ENCODE peak calls at places on chromosomes 7 and 10, in ten cellular contexts. One of them, this sample, is unnamed.

GRCh38 chr10:32410569-32410968 is 35.4 kb upstream of the CCDC7 start:
- DNase-seq in BJ: no peak
- DNase-seq in osteocyte: no peak
- DNase-seq in neural progenitor cell: no peak
- DNase-seq in esophagus squamous epithelium: no peak
- DNase-seq in left ventricle myocardium inferior: no peak
- DNase-seq in hepatocyte: no peak
- DNase-seq in A549: no peak
- DNase-seq in natural killer cell: no peak
- DNase-seq in astrocyte of the spinal cord: no peak
- DNase-seq in this sample: no peak

GRCh38 chr7:101201695-101202602 is 1.1 kb upstream of the MOGAT3 start:
- DNase-seq in natural killer cell: no peak
- DNase-seq in osteocyte: no peak
- DNase-seq in left ventricle myocardium inferior: no peak
- DNase-seq in A549: no peak
- DNase-seq in neural progenitor cell: peak; percentile 40
- DNase-seq in hepatocyte: no peak
- DNase-seq in astrocyte of the spinal cord: no peak
- DNase-seq in esophagus squamous epithelium: no peak
- DNase-seq in BJ: no peak
- DNase-seq in this sample: peak; percentile 86

GRCh38 chr10:127398140-127398966 is 150.8 kb upstream of the NPS start:
- DNase-seq in astrocyte of the spinal cord: peak; percentile 69
- DNase-seq in hepatocyte: no peak
- DNase-seq in natural killer cell: no peak
- DNase-seq in A549: no peak
- DNase-seq in left ventricle myocardium inferior: no peak
- DNase-seq in BJ: peak; percentile 22
- DNase-seq in esophagus squamous epithelium: no peak
- DNase-seq in osteocyte: no peak
- DNase-seq in neural progenitor cell: peak; percentile 48
- DNase-seq in this sample: no peak

GRCh38 chr7:102873470-102874165 is 39.2 kb upstream of the LRRC17 start:
- DNase-seq in osteocyte: no peak
- DNase-seq in esophagus squamous epithelium: no peak
- DNase-seq in BJ: no peak
- DNase-seq in left ventricle myocardium inferior: no peak
- DNase-seq in A549: no peak
- DNase-seq in hepatocyte: no peak
- DNase-seq in astrocyte of the spinal cord: no peak
- DNase-seq in neural progenitor cell: no peak
- DNase-seq in natural killer cell: no peak
- DNase-seq in this sample: no peak

GRCh38 chr7:55733584-55733983 is 129.0 kb downstream of the SEPTIN14 start:
- DNase-seq in BJ: no peak
- DNase-seq in A549: no peak
- DNase-seq in osteocyte: no peak
- DNase-seq in natural killer cell: no peak
- DNase-seq in esophagus squamous epithelium: no peak
- DNase-seq in astrocyte of the spinal cord: peak; percentile 63
- DNase-seq in neural progenitor cell: peak; percentile 3
- DNase-seq in left ventricle myocardium inferior: no peak
- DNase-seq in hepatocyte: peak; percentile 30
- DNase-seq in this sample: no peak

GRCh38 chr7:51606601-51607154 is 290.1 kb upstream of the COBL start:
- DNase-seq in BJ: no peak
- DNase-seq in hepatocyte: peak; percentile 79
- DNase-seq in A549: peak; percentile 25
- DNase-seq in esophagus squamous epithelium: no peak
- DNase-seq in neural progenitor cell: no peak
- DNase-seq in osteocyte: no peak
- DNase-seq in natural killer cell: no peak
- DNase-seq in left ventricle myocardium inferior: no peak
- DNase-seq in astrocyte of the spinal cord: no peak
- DNase-seq in this sample: peak; percentile 70

GRCh38 chr10:44975487-44976331 is 2.9 kb downstream of the DEPP1 start:
- DNase-seq in A549: peak; percentile 21
- DNase-seq in BJ: no peak
- DNase-seq in osteocyte: no peak
- DNase-seq in astrocyte of the spinal cord: peak; percentile 81
- DNase-seq in neural progenitor cell: peak; percentile 42
- DNase-seq in natural killer cell: no peak
- DNase-seq in esophagus squamous epithelium: no peak
- DNase-seq in left ventricle myocardium inferior: no peak
- DNase-seq in hepatocyte: peak; percentile 87
- DNase-seq in this sample: no peak

GRCh38 chr7:646951-647350 is 79.5 kb upstream of the DNAAF5 start:
- DNase-seq in osteocyte: no peak
- DNase-seq in BJ: no peak
- DNase-seq in natural killer cell: no peak
- DNase-seq in left ventricle myocardium inferior: no peak
- DNase-seq in astrocyte of the spinal cord: no peak
- DNase-seq in hepatocyte: no peak
- DNase-seq in A549: no peak
- DNase-seq in esophagus squamous epithelium: no peak
- DNase-seq in neural progenitor cell: no peak
- DNase-seq in this sample: no peak

GRCh38 chr10:96587255-96588059 is 645 bp upstream of the TM9SF3 start:
- DNase-seq in osteocyte: no peak
- DNase-seq in esophagus squamous epithelium: no peak
- DNase-seq in hepatocyte: no peak
- DNase-seq in A549: peak; percentile 72
- DNase-seq in astrocyte of the spinal cord: peak; percentile 84
- DNase-seq in natural killer cell: no peak
- DNase-seq in BJ: peak; percentile 37
- DNase-seq in left ventricle myocardium inferior: no peak
- DNase-seq in neural progenitor cell: no peak
- DNase-seq in this sample: peak; percentile 47

GRCh38 chr7:43114451-43114765 is 2.0 kb downstream of the HECW1 start:
- DNase-seq in osteocyte: no peak
- DNase-seq in esophagus squamous epithelium: no peak
- DNase-seq in neural progenitor cell: no peak
- DNase-seq in A549: no peak
- DNase-seq in left ventricle myocardium inferior: no peak
- DNase-seq in astrocyte of the spinal cord: no peak
- DNase-seq in natural killer cell: no peak
- DNase-seq in hepatocyte: no peak
- DNase-seq in BJ: no peak
- DNase-seq in this sample: no peak

GRCh38 chr7:140232959-140233649 is 56.3 kb upstream of the KDM7A start:
- DNase-seq in natural killer cell: no peak
- DNase-seq in BJ: no peak
- DNase-seq in left ventricle myocardium inferior: no peak
- DNase-seq in esophagus squamous epithelium: no peak
- DNase-seq in A549: no peak
- DNase-seq in hepatocyte: no peak
- DNase-seq in osteocyte: no peak
- DNase-seq in astrocyte of the spinal cord: no peak
- DNase-seq in neural progenitor cell: no peak
- DNase-seq in this sample: no peak

GRCh38 chr7:140229591-140230516 is 53.1 kb upstream of the KDM7A start:
- DNase-seq in neural progenitor cell: peak; percentile 59
- DNase-seq in esophagus squamous epithelium: no peak
- DNase-seq in A549: no peak
- DNase-seq in osteocyte: no peak
- DNase-seq in astrocyte of the spinal cord: no peak
- DNase-seq in natural killer cell: peak; percentile 44
- DNase-seq in hepatocyte: no peak
- DNase-seq in BJ: no peak
- DNase-seq in left ventricle myocardium inferior: peak; percentile 20
- DNase-seq in this sample: peak; percentile 86

GRCh38 chr7:140230517-140230861 is 53.7 kb upstream of the KDM7A start:
- DNase-seq in A549: no peak
- DNase-seq in left ventricle myocardium inferior: peak; percentile 54
- DNase-seq in BJ: no peak
- DNase-seq in neural progenitor cell: peak; percentile 47
- DNase-seq in hepatocyte: peak; percentile 37
- DNase-seq in astrocyte of the spinal cord: no peak
- DNase-seq in natural killer cell: peak; percentile 71
- DNase-seq in osteocyte: no peak
- DNase-seq in esophagus squamous epithelium: peak; percentile 35
- DNase-seq in this sample: peak; percentile 80

GRCh38 chr7:140230862-140231778 is 54.3 kb upstream of the KDM7A start:
- DNase-seq in hepatocyte: peak; percentile 42
- DNase-seq in natural killer cell: peak; percentile 40
- DNase-seq in left ventricle myocardium inferior: peak; percentile 42
- DNase-seq in osteocyte: no peak
- DNase-seq in neural progenitor cell: peak; percentile 87
- DNase-seq in BJ: no peak
- DNase-seq in esophagus squamous epithelium: no peak
- DNase-seq in A549: peak; percentile 44
- DNase-seq in astrocyte of the spinal cord: peak; percentile 15
- DNase-seq in this sample: peak; percentile 89

GRCh38 chr7:140231779-140232491 is 55.2 kb upstream of the KDM7A start:
- DNase-seq in astrocyte of the spinal cord: no peak
- DNase-seq in natural killer cell: no peak
- DNase-seq in A549: no peak
- DNase-seq in left ventricle myocardium inferior: no peak
- DNase-seq in neural progenitor cell: no peak
- DNase-seq in esophagus squamous epithelium: no peak
- DNase-seq in hepatocyte: no peak
- DNase-seq in BJ: no peak
- DNase-seq in osteocyte: no peak
- DNase-seq in this sample: peak; percentile 77
- TF ChIP-seq CTCF in astrocyte of the spinal cord: no peak
- TF ChIP-seq CTCF in natural killer cell: no peak
- TF ChIP-seq CTCF in A549: no peak
- TF ChIP-seq CTCF in left ventricle myocardium inferior: no peak
- TF ChIP-seq CTCF in neural progenitor cell: no peak
- TF ChIP-seq CTCF in esophagus squamous epithelium: no peak
- TF ChIP-seq CTCF in hepatocyte: no peak
- TF ChIP-seq CTCF in BJ: no peak
- TF ChIP-seq CTCF in osteocyte: no peak
- TF ChIP-seq CTCF in this sample: no peak

DNA sequence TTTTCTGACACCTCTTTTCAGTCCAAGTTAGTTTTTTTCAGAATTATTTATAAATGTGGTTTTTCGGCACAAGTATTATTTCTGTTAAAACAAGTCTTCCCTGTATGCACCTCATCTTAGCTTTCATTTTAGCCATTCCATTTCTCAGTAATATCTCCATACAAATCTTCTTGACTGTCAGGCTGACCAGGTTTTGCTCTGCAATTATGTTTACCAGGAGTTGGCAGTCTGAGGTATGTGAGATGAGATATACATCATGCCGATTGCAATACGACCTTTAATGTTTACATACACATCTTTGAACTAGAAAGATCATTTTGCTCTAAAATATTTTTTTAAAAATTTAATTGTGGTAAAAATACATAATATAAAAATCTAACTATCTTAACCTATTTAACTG is 209.8 kb downstream of the GPR158 start:
- DNase-seq in osteocyte: no peak
- DNase-seq in A549: no peak
- DNase-seq in neural progenitor cell: no peak
- DNase-seq in astrocyte of the spinal cord: no peak
- DNase-seq in BJ: no peak
- DNase-seq in natural killer cell: no peak
- DNase-seq in esophagus squamous epithelium: no peak
- DNase-seq in hepatocyte: no peak
- DNase-seq in left ventricle myocardium inferior: no peak
- DNase-seq in this sample: no peak
- TF ChIP-seq CTCF in osteocyte: no peak
- TF ChIP-seq CTCF in A549: no peak
- TF ChIP-seq CTCF in neural progenitor cell: no peak
- TF ChIP-seq CTCF in astrocyte of the spinal cord: no peak
- TF ChIP-seq CTCF in BJ: no peak
- TF ChIP-seq CTCF in natural killer cell: no peak
- TF ChIP-seq CTCF in esophagus squamous epithelium: no peak
- TF ChIP-seq CTCF in hepatocyte: no peak
- TF ChIP-seq CTCF in left ventricle myocardium inferior: no peak
- TF ChIP-seq CTCF in this sample: no peak

GRCh38 chr7:68247566-68247965 is 1250.9 kb downstream of the TYW1 start:
- DNase-seq in natural killer cell: no peak
- DNase-seq in esophagus squamous epithelium: no peak
- DNase-seq in neural progenitor cell: no peak
- DNase-seq in osteocyte: no peak
- DNase-seq in astrocyte of the spinal cord: no peak
- DNase-seq in A549: no peak
- DNase-seq in BJ: no peak
- DNase-seq in left ventricle myocardium inferior: no peak
- DNase-seq in hepatocyte: no peak
- DNase-seq in this sample: no peak

GRCh38 chr7:68248973-68249372 is 1252.3 kb downstream of the TYW1 start:
- DNase-seq in osteocyte: no peak
- DNase-seq in A549: no peak
- DNase-seq in esophagus squamous epithelium: no peak
- DNase-seq in BJ: no peak
- DNase-seq in hepatocyte: no peak
- DNase-seq in natural killer cell: no peak
- DNase-seq in neural progenitor cell: no peak
- DNase-seq in astrocyte of the spinal cord: no peak
- DNase-seq in left ventricle myocardium inferior: no peak
- DNase-seq in this sample: no peak

GRCh38 chr7:68246189-68246633 is 1249.6 kb downstream of the TYW1 start:
- DNase-seq in esophagus squamous epithelium: no peak
- DNase-seq in BJ: no peak
- DNase-seq in natural killer cell: no peak
- DNase-seq in astrocyte of the spinal cord: no peak
- DNase-seq in left ventricle myocardium inferior: no peak
- DNase-seq in A549: no peak
- DNase-seq in neural progenitor cell: peak; percentile 34
- DNase-seq in osteocyte: no peak
- DNase-seq in hepatocyte: peak; percentile 74
- DNase-seq in this sample: no peak

GRCh38 chr7:68249611-68250010 is 1253.0 kb downstream of the TYW1 start:
- DNase-seq in A549: no peak
- DNase-seq in osteocyte: no peak
- DNase-seq in esophagus squamous epithelium: no peak
- DNase-seq in astrocyte of the spinal cord: no peak
- DNase-seq in BJ: no peak
- DNase-seq in left ventricle myocardium inferior: no peak
- DNase-seq in hepatocyte: no peak
- DNase-seq in neural progenitor cell: no peak
- DNase-seq in natural killer cell: no peak
- DNase-seq in this sample: no peak

DNA sequence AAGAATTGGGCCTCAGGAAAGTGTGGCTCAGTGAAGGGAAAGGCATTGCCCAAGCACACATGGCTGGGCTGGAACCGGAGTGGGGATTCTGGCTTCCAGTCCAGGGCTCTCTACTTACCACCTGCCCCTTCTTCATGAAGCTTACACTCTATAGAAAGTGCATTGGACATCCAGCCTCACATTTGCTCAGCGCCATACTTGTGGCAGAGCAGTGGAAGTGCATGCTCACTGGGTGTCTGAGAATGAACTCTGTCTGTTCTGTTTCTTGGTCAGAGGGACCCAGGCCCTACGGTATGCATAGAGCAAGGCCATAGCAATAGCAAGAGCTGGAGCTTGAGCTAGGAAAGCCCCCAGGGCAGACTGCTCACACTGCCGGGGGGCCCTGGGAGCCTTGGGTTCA is 1253.5 kb downstream of the TYW1 start:
- DNase-seq in hepatocyte: no peak
- DNase-seq in BJ: no peak
- DNase-seq in osteocyte: no peak
- DNase-seq in A549: no peak
- DNase-seq in astrocyte of the spinal cord: no peak
- DNase-seq in left ventricle myocardium inferior: no peak
- DNase-seq in neural progenitor cell: no peak
- DNase-seq in natural killer cell: no peak
- DNase-seq in esophagus squamous epithelium: no peak
- DNase-seq in this sample: no peak
- TF ChIP-seq CTCF in hepatocyte: no peak
- TF ChIP-seq CTCF in BJ: no peak
- TF ChIP-seq CTCF in osteocyte: no peak
- TF ChIP-seq CTCF in A549: no peak
- TF ChIP-seq CTCF in astrocyte of the spinal cord: no peak
- TF ChIP-seq CTCF in left ventricle myocardium inferior: no peak
- TF ChIP-seq CTCF in neural progenitor cell: no peak
- TF ChIP-seq CTCF in natural killer cell: no peak
- TF ChIP-seq CTCF in esophagus squamous epithelium: no peak
- TF ChIP-seq CTCF in this sample: no peak

GRCh38 chr10:114323023-114323422 is 81.3 kb downstream of the AFAP1L2 start:
- DNase-seq in osteocyte: no peak
- DNase-seq in left ventricle myocardium inferior: no peak
- DNase-seq in neural progenitor cell: no peak
- DNase-seq in natural killer cell: no peak
- DNase-seq in astrocyte of the spinal cord: no peak
- DNase-seq in BJ: no peak
- DNase-seq in A549: peak; percentile 18
- DNase-seq in esophagus squamous epithelium: no peak
- DNase-seq in hepatocyte: no peak
- DNase-seq in this sample: no peak
- TF ChIP-seq CTCF in osteocyte: no peak
- TF ChIP-seq CTCF in left ventricle myocardium inferior: no peak
- TF ChIP-seq CTCF in neural progenitor cell: no peak
- TF ChIP-seq CTCF in natural killer cell: no peak
- TF ChIP-seq CTCF in astrocyte of the spinal cord: no peak
- TF ChIP-seq CTCF in BJ: no peak
- TF ChIP-seq CTCF in A549: no peak
- TF ChIP-seq CTCF in esophagus squamous epithelium: no peak
- TF ChIP-seq CTCF in hepatocyte: no peak
- TF ChIP-seq CTCF in this sample: no peak

This sample was measured in colonic mucosa.